ENCODE peak calls at places on chromosomes 16 and 17, in seven cellular contexts. I is transverse colon; J is HFF-Myc; H is IMR-90; L is stimulated activated CD8-positive, alpha-beta memory T cell treated with anti-CD3 and anti-CD28 coated beads, Interleukin-12 subunit alpha, Interleukin-12 subunit beta, amount 100 ng/mL, for 1 hour; U is endodermal cell; N is activated T-helper 1 cell treated with Interleukin-2 at 50 U/mL for 16 hours. V is an unnamed sample.

GRCh38 chr17:15386083-15386482 is 44.7 kb upstream of the TEKT3 start:
- DNase-seq in H (no peak), I (no peak), J (no peak), U (no peak), L (no peak), N (no peak), V (peak; percentile 7)

GRCh38 chr17:45700171-45701090 is 83.7 kb upstream of the CRHR1 start:
- DNase-seq in L (no peak), N (no peak), H (no peak), U (no peak), I (no peak), J (no peak), V (no peak)

GRCh38 chr16:75256871-75257343 is 5.5 kb upstream of the BCAR1 start:
- DNase-seq in H (peak; percentile 62), L (no peak), J (no peak), U (peak; percentile 64), N (no peak), I (peak; percentile 46), V (no peak)

GRCh38 chr17:59846391-59847165 is 46.2 kb downstream of the TUBD1 start:
- DNase-seq in U (peak; percentile 69), J (no peak), L (no peak), I (peak; percentile 51), H (peak; percentile 94), N (no peak), V (no peak)

GRCh38 chr17:50169121-50169764 is 3.4 kb downstream of the SGCA start:
- DNase-seq in L (no peak), I (peak; percentile 41), U (peak; percentile 98), H (peak; percentile 74), N (peak; percentile 25), J (no peak), V (no peak)

GRCh38 chr17:44144966-44145739 is 3.4 kb downstream of the HROB start:
- DNase-seq in H (peak; percentile 71), N (no peak), U (peak; percentile 62), L (no peak), I (no peak), J (no peak), V (no peak)

GRCh38 chr16:84571010-84571409 is 46.9 kb downstream of the COTL1 start:
- DNase-seq in H (no peak), N (no peak), L (no peak), J (no peak), U (no peak), I (no peak), V (no peak)

GRCh38 chr16:3060339-3061127 is 4.9 kb upstream of the IL32 start:
- DNase-seq in L (no peak), U (no peak), N (no peak), H (no peak), I (no peak), J (no peak), V (no peak)

GRCh38 chr17:19317359-19318095 is 45.0 kb downstream of the B9D1 start:
- DNase-seq in N (no peak), L (no peak), I (peak; percentile 86), H (peak; percentile 80), U (peak; percentile 99), J (no peak), V (peak; percentile 88)

GRCh38 chr17:42985225-42985624 is 4.9 kb downstream of the RUNDC1 start:
- DNase-seq in N (no peak), I (no peak), U (no peak), L (no peak), J (no peak), H (no peak), V (no peak)

GRCh38 chr17:31631759-31632158 is 227.3 kb downstream of the COPRS start:
- DNase-seq in H (no peak), N (no peak), J (no peak), U (no peak), L (no peak), I (no peak), V (peak; percentile 9)

GRCh38 chr16:77888786-77889185 is 100.4 kb downstream of the VAT1L start:
- DNase-seq in N (no peak), H (peak; percentile 45), J (no peak), I (no peak), U (no peak), L (no peak), V (no peak)

GRCh38 chr16:81831722-81832126 is 52.6 kb downstream of the PLCG2 start:
- DNase-seq in I (peak; percentile 79), H (no peak), N (no peak), J (no peak), U (peak; percentile 65), L (peak; percentile 30), V (peak; percentile 63)

GRCh38 chr16:3822366-3823045 is 58.0 kb downstream of the CREBBP start:
- DNase-seq in N (no peak), H (peak; percentile 20), L (no peak), U (no peak), J (no peak), I (no peak), V (no peak)

GRCh38 chr16:27232061-27232841 is 28.9 kb downstream of the KDM8 start:
- DNase-seq in L (no peak), H (no peak), U (no peak), J (no peak), I (peak; percentile 68), N (no peak), V (no peak)